ENCODE peak calls at places on chromosomes 1 and 21, in seven cellular contexts. O is adrenal gland, W is IMR-90, C is prostate gland, E is MM.1S, L is heart right ventricle, S is pancreas. J is an unnamed sample.

GRCh38 chr1:232084584-232085223 is 458.1 kb downstream of the DISC1 start:
- DNase-seq in L (no peak), O (no peak), S (no peak), W (peak; percentile 37), C (no peak), E (peak; percentile 17), J (peak; percentile 48)

GRCh38 chr1:208709981-208710380 is 465.8 kb upstream of the PLXNA2 start:
- DNase-seq in E (no peak), O (no peak), W (no peak), S (no peak), L (no peak), C (no peak), J (no peak)

GRCh38 chr1:172287207-172287606 is 133.3 kb upstream of the C1orf105 start:
- DNase-seq in W (peak; percentile 73), O (peak; percentile 69), S (peak; percentile 70), L (peak; percentile 39), C (no peak), E (no peak), J (no peak)

GRCh38 chr1:12112711-12113161 is 49.6 kb downstream of the TNFRSF8 start:
- DNase-seq in L (no peak), W (peak; percentile 51), E (no peak), S (no peak), O (no peak), C (no peak), J (no peak)

GRCh38 chr1:27152829-27153548 is 1.9 kb downstream of the SLC9A1 start:
- DNase-seq in C (no peak), S (no peak), O (no peak), W (no peak), E (no peak), L (no peak), J (no peak)

GRCh38 chr1:25360596-25361581 is 22.8 kb downstream of the TMEM50A start:
- DNase-seq in L (no peak), W (peak; percentile 87), S (no peak), E (no peak), C (no peak), O (peak; percentile 51), J (no peak)

GRCh38 chr1:210633636-210634035 is 304.9 kb downstream of the HHAT start:
- DNase-seq in E (no peak), W (no peak), C (no peak), S (no peak), O (no peak), L (peak; percentile 22), J (no peak)

GRCh38 chr1:35499652-35500176 is 57.5 kb downstream of the KIAA0319L start:
- DNase-seq in W (no peak), L (no peak), O (no peak), E (no peak), C (no peak), S (no peak), J (no peak)

GRCh38 chr1:65812065-65812464 is 19.4 kb downstream of the PDE4B start:
- DNase-seq in O (peak; percentile 20), W (peak; percentile 95), C (no peak), L (no peak), S (no peak), E (peak; percentile 98), J (no peak)

GRCh38 chr1:162138599-162139397 is 69.3 kb downstream of the NOS1AP start:
- DNase-seq in O (no peak), S (peak; percentile 28), C (no peak), W (no peak), E (no peak), L (no peak), J (no peak)

GRCh38 chr1:14949270-14949835 is 204.2 kb upstream of the TMEM51 start:
- DNase-seq in O (no peak), C (no peak), L (no peak), W (no peak), S (no peak), E (no peak), J (no peak)

GRCh38 chr1:196690582-196690981 is 38.7 kb downstream of the CFH start:
- DNase-seq in W (no peak), S (no peak), C (no peak), O (no peak), E (no peak), L (no peak), J (no peak)

GRCh38 chr1:72000809-72001208 is 281.5 kb downstream of the NEGR1 start:
- DNase-seq in L (no peak), O (no peak), C (no peak), W (peak; percentile 34), S (no peak), E (no peak), J (peak; percentile 79)

GRCh38 chr1:96927125-96927524 is 205.5 kb downstream of the PTBP2 start:
- DNase-seq in W (peak; percentile 80), E (no peak), C (no peak), S (no peak), L (no peak), O (no peak), J (no peak)

GRCh38 chr1:87279201-87279860 is 49.3 kb upstream of the LMO4 start:
- DNase-seq in W (peak; percentile 6), S (no peak), C (no peak), E (no peak), L (no peak), O (no peak), J (no peak)

GRCh38 chr21:34914239-34914638 is 134.9 kb downstream of the RUNX1 start:
- DNase-seq in S (no peak), W (no peak), E (no peak), C (no peak), O (no peak), L (no peak), J (no peak)

GRCh38 chr21:34919406-34919805 is 129.7 kb downstream of the RUNX1 start:
- DNase-seq in E (no peak), O (no peak), C (no peak), S (no peak), L (no peak), W (no peak), J (no peak)

GRCh38 chr21:34913786-34914185 is 135.3 kb downstream of the RUNX1 start:
- DNase-seq in L (no peak), C (no peak), S (no peak), W (peak; percentile 31), O (no peak), E (no peak), J (no peak)

GRCh38 chr21:34915364-34915834 is 133.7 kb downstream of the RUNX1 start:
- DNase-seq in E (no peak), S (no peak), C (no peak), O (no peak), W (peak; percentile 65), L (no peak), J (no peak)

GRCh38 chr21:34916446-34916845 is 132.7 kb downstream of the RUNX1 start:
- DNase-seq in L (no peak), E (no peak), S (no peak), W (peak; percentile 86), C (no peak), O (no peak), J (no peak)
- TF ChIP-seq CTCF in L (no peak), E (no peak), S (no peak), W (no peak), C (no peak), O (no peak), J (no peak)

GRCh38 chr1:184531296-184531695 is 144.5 kb downstream of the C1orf21 start:
- DNase-seq in O (no peak), E (no peak), W (peak; percentile 27), S (no peak), C (no peak), L (no peak), J (no peak)
- H3K4me1 ChIP-seq in O (peaks cover 21% of the 10 kb centered on the region), E (peaks cover 23% of the 10 kb centered on the region), W (no peaks in the 10 kb centered on the region), S (no peaks in the 10 kb centered on the region), C (no peaks in the 10 kb centered on the region), L (peaks cover 27% of the 10 kb centered on the region), J (no peaks in the 10 kb centered on the region)

DNA sequence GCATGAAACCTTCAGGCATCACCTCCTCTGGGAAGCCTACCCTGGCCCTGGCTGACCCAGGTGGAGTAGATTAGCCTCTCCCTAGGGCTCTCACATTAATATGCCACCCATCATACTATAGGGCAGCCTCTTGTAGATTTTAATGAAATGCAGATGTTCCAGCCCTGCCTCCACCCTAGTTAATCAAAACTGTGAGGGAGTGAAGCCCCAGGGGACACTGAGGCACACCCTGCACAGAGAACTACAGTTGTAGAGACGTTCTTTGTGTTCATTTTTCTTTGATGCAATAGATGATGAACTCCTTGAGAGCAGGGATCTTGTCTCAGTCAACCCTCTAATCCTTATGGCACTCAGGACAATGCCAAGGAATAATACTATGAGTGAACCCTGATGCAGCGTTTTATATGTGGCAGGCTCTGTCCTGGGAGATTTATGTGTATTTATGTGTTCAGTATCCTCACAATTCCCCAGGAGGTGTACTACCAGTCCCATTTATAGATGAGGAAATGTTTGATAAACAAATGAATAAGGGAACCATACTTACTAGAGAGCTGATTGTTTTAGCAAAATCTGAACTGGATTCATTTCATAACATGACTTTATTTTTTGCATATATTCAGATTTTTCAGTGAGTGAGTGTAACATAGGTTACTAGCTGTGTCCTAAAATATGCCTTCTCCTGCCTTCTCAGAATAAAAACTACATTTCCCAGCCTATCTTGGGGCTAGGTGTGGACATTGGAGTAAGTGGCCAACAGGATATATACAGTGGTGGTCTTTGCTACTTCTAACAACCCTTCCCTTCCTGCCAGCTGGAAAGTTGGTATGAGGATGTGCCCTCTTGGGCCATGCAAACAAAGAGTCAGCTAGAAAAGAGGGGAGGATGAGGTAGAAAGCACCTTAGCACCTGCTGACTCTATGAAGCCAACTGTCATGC is 23.5 kb upstream of the PRELP start:
- DNase-seq in L (no peak), S (no peak), E (no peak), C (no peak), O (no peak), W (no peak), J (no peak)
- H3K4me3 ChIP-seq in L (no peak overlapping the region), S (no peak overlapping the region), E (no peak overlapping the region), C (no peak overlapping the region), O (no peak overlapping the region), W (no peak overlapping the region), J (no peak overlapping the region)

DNA sequence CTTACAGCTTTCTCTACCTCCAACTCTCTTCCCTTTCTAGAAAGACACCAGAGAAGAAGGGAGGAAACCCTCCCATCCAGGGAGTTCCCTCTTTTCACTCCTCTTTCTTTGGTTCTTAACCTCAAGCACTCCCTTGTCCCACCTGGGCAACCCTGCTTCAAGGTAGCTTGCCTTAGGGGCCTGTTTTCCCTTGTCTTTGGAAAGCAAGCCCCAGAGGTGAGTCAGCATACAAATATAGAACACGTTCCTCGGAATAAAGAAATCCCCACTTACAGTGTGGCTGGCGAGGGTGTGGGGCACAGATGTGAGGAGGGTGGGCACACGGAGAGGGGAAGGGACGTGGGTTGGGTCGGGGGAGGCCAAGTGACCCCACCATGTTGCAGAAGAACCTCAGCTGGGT is 26.1 kb upstream of the KCNE2 start:
- DNase-seq in W (no peak), O (no peak), S (no peak), L (no peak), E (no peak), C (no peak), J (no peak)
- TF ChIP-seq CTCF in W (no peak), O (no peak), S (no peak), L (no peak), E (no peak), C (no peak), J (no peak)

GRCh38 chr1:246567258-246568235 is 1.3 kb downstream of the CNST start:
- DNase-seq in C (no peak), S (no peak), L (no peak), O (no peak), E (peak; percentile 43), W (peak; percentile 87), J (no peak)
- H3K4me1 ChIP-seq in C (no peaks in the 10 kb centered on the region), S (peaks cover 22% of the 10 kb centered on the region), L (peaks cover 62% of the 10 kb centered on the region), O (peaks cover 50% of the 10 kb centered on the region), E (peaks cover 18% of the 10 kb centered on the region), W (peaks cover 5% of the 10 kb centered on the region), J (peaks cover 4% of the 10 kb centered on the region)

J was measured in Caco-2.